ENCODE peak calls at places on chromosomes 6 and 20, in four cellular contexts. One of them, this sample, is unnamed.

GRCh38 chr20:57661201-57662027 is 41.2 kb upstream of the ZBP1 start:
- DNase-seq in neural progenitor cell: no peak
- DNase-seq in PC-3: no peak
- DNase-seq in GM23248: no peak
- DNase-seq in this sample: no peak

GRCh38 chr6:43368517-43369160 is 808 bp downstream of the ZNF318 start:
- DNase-seq in PC-3: peak
- DNase-seq in neural progenitor cell: peak
- DNase-seq in GM23248: peak
- DNase-seq in this sample: peak

GRCh38 chr6:394641-395289 is 3.2 kb downstream of the IRF4 start:
- DNase-seq in PC-3: no peak
- DNase-seq in GM23248: no peak
- DNase-seq in neural progenitor cell: no peak
- DNase-seq in this sample: no peak

GRCh38 chr6:163180874-163181541 is 233.5 kb upstream of the QKI start:
- DNase-seq in GM23248: peak
- DNase-seq in neural progenitor cell: peak
- DNase-seq in PC-3: peak
- DNase-seq in this sample: peak

GRCh38 chr6:684831-685636 is 7.9 kb downstream of the EXOC2 start:
- DNase-seq in PC-3: no peak
- DNase-seq in GM23248: peak
- DNase-seq in neural progenitor cell: no peak
- DNase-seq in this sample: no peak

GRCh38 chr20:34604980-34605788 is 46.7 kb downstream of the MAP1LC3A start:
- DNase-seq in GM23248: peak
- DNase-seq in neural progenitor cell: no peak
- DNase-seq in PC-3: no peak
- DNase-seq in this sample: no peak

GRCh38 chr6:43171284-43172126 is 436 bp downstream of the SRF start:
- DNase-seq in neural progenitor cell: peak
- DNase-seq in PC-3: no peak
- DNase-seq in GM23248: peak
- DNase-seq in this sample: no peak

GRCh38 chr20:47950103-47950502 is 164.8 kb upstream of the SULF2 start:
- DNase-seq in neural progenitor cell: no peak
- DNase-seq in PC-3: peak
- DNase-seq in GM23248: peak
- DNase-seq in this sample: peak

GRCh38 chr6:139659196-139659595 is 284.7 kb upstream of the CITED2 start:
- DNase-seq in PC-3: peak
- DNase-seq in GM23248: no peak
- DNase-seq in neural progenitor cell: no peak
- DNase-seq in this sample: no peak

GRCh38 chr20:3340443-3340842 is 67.0 kb downstream of the DNAAF9 start:
- DNase-seq in neural progenitor cell: no peak
- DNase-seq in PC-3: no peak
- DNase-seq in GM23248: peak
- DNase-seq in this sample: no peak

GRCh38 chr6:167750956-167751358 is 75.8 kb upstream of the AFDN start:
- DNase-seq in GM23248: no peak
- DNase-seq in PC-3: peak
- DNase-seq in neural progenitor cell: no peak
- DNase-seq in this sample: peak

GRCh38 chr20:43355610-43356009 is 102.1 kb upstream of the SRSF6 start:
- DNase-seq in GM23248: no peak
- DNase-seq in neural progenitor cell: no peak
- DNase-seq in PC-3: no peak
- DNase-seq in this sample: no peak

GRCh38 chr6:156102129-156102528 is 646.5 kb upstream of the NOX3 start:
- DNase-seq in neural progenitor cell: peak
- DNase-seq in PC-3: peak
- DNase-seq in GM23248: peak
- DNase-seq in this sample: peak

GRCh38 chr6:112475083-112475482 is 128.0 kb downstream of the RFPL4B start:
- DNase-seq in PC-3: no peak
- DNase-seq in neural progenitor cell: no peak
- DNase-seq in GM23248: peak
- DNase-seq in this sample: no peak

GRCh38 chr6:56529594-56530191 is 113.0 kb downstream of the DST start:
- DNase-seq in neural progenitor cell: no peak
- DNase-seq in GM23248: peak
- DNase-seq in PC-3: no peak
- DNase-seq in this sample: no peak

GRCh38 chr6:56534680-56535419 is 107.8 kb downstream of the DST start:
- DNase-seq in neural progenitor cell: no peak
- DNase-seq in GM23248: no peak
- DNase-seq in PC-3: peak
- DNase-seq in this sample: peak

GRCh38 chr6:56535626-56536025 is 107.1 kb downstream of the DST start:
- DNase-seq in GM23248: no peak
- DNase-seq in neural progenitor cell: no peak
- DNase-seq in PC-3: no peak
- DNase-seq in this sample: no peak

GRCh38 chr6:56531839-56532595 is 110.7 kb downstream of the DST start:
- DNase-seq in GM23248: no peak
- DNase-seq in neural progenitor cell: no peak
- DNase-seq in PC-3: no peak
- DNase-seq in this sample: no peak

DNA sequence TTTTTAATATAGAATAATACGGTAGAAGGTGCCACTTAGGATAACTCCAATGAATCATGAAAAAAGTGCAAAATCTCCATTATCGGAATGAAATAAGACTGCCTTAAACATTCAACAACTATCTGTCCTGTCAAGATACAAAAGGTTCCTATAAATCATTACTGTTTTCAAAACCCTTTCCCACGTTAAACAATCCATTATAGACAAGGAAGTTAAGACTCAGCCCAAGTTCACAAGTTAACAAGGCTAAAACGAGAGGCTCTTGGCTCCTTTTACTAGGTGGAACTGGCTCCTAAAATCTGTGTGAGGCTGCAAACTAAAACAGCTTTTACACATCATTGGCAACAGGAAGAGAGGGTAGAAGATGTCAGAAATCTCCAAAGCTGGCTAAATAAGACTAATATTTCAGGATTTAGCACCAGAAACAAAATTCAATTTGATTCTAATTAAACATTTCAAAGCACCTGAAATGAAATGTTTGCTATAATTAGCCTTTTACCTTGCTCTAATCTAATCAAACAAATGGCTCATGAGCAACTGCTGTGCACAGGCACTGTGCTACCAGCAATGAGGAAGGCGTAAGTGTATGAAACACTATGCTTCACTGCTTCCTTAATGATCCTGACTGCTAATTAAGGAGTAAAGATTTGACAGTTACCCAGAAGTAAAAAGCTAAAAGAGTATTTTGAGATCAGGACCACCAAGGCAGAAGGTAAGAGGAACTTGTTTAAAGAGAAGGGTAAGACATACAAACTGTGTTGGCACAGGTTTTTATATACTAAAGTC is 109.7 kb downstream of the DST start:
- DNase-seq in GM23248: no peak
- DNase-seq in neural progenitor cell: no peak
- DNase-seq in PC-3: no peak
- DNase-seq in this sample: no peak
- H3K4me2 ChIP-seq in GM23248: no peak
- H3K4me2 ChIP-seq in neural progenitor cell: peak
- H3K4me2 ChIP-seq in PC-3: no peak
- H3K4me2 ChIP-seq in this sample: no peak

GRCh38 chr6:73657201-73657600 is 3.4 kb upstream of the SLC17A5 start:
- DNase-seq in PC-3: peak
- DNase-seq in neural progenitor cell: no peak
- DNase-seq in GM23248: no peak
- DNase-seq in this sample: peak

GRCh38 chr6:73652637-73653570 is 888 bp downstream of the SLC17A5 start:
- DNase-seq in neural progenitor cell: peak
- DNase-seq in PC-3: peak
- DNase-seq in GM23248: peak
- DNase-seq in this sample: peak

GRCh38 chr6:73655341-73655917 is 1.6 kb upstream of the SLC17A5 start:
- DNase-seq in PC-3: no peak
- DNase-seq in neural progenitor cell: no peak
- DNase-seq in GM23248: peak
- DNase-seq in this sample: no peak

GRCh38 chr6:73656501-73657145 is 2.8 kb upstream of the SLC17A5 start:
- DNase-seq in GM23248: no peak
- DNase-seq in PC-3: peak
- DNase-seq in neural progenitor cell: no peak
- DNase-seq in this sample: peak

DNA sequence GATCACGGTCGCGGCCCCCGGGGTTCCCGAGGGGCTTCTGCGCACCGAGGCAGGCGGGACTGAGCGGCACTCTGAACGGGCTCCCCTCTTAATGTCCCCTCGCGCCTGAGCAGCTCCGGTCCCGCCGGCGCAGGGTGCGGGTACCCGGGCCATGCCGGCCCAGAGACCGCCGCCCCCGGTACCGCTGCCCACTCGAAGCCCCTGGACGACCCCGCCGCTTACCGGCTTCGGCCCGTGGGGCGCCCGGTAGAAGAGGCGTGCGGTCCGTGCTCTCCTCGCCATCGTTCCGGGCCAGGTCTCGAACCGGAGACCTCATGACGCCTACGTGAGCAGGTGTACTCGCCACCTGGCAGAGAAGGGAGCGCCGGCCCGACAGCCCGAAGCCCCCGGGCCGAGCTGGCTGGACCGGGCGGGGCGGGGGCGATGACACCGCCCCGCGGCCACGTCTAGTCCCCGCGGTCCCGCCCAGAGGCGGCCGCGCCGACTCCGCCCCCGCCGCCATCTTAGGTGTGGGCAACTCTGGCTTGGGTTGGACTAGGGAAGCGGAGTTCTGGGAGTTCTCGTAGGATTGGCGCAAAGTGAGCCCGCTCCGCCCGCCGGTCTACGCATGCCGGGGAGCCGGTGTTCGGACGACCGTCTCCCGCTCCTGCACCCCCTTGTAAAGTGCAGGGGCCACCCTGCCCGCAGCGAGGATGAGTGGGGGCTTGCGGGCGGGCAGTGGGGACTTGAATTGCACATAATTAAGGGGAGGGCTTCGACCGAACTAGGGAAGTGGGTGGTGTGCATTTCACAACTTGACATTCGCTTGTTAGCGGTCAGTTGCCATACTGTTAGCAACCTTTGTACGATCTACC is at the start of gene SLC17A5:
- DNase-seq in PC-3: peak
- DNase-seq in neural progenitor cell: peak
- DNase-seq in GM23248: peak
- DNase-seq in this sample: peak
- H3K4me2 ChIP-seq in PC-3: peak
- H3K4me2 ChIP-seq in neural progenitor cell: peak
- H3K4me2 ChIP-seq in GM23248: peak
- H3K4me2 ChIP-seq in this sample: peak

GRCh38 chr20:13121840-13122515 is 99.1 kb upstream of the ISM1 start:
- DNase-seq in neural progenitor cell: no peak
- DNase-seq in PC-3: no peak
- DNase-seq in GM23248: no peak
- DNase-seq in this sample: no peak

GRCh38 chr20:13113731-13114130 is 105.0 kb downstream of the SPTLC3 start:
- DNase-seq in PC-3: no peak
- DNase-seq in neural progenitor cell: no peak
- DNase-seq in GM23248: peak
- DNase-seq in this sample: no peak

GRCh38 chr20:13119583-13119982 is 101.5 kb upstream of the ISM1 start:
- DNase-seq in PC-3: peak
- DNase-seq in neural progenitor cell: peak
- DNase-seq in GM23248: peak
- DNase-seq in this sample: peak

GRCh38 chr20:13117200-13117599 is 103.9 kb upstream of the ISM1 start:
- DNase-seq in GM23248: no peak
- DNase-seq in neural progenitor cell: no peak
- DNase-seq in PC-3: no peak
- DNase-seq in this sample: no peak

GRCh38 chr20:13118676-13119075 is 102.4 kb upstream of the ISM1 start:
- DNase-seq in GM23248: no peak
- DNase-seq in neural progenitor cell: no peak
- DNase-seq in PC-3: no peak
- DNase-seq in this sample: no peak
- H3K4me2 ChIP-seq in GM23248: no peak
- H3K4me2 ChIP-seq in neural progenitor cell: no peak
- H3K4me2 ChIP-seq in PC-3: no peak
- H3K4me2 ChIP-seq in this sample: no peak

GRCh38 chr6:31587791-31588777 is 2.0 kb downstream of the LST1 start:
- DNase-seq in neural progenitor cell: no peak
- DNase-seq in GM23248: no peak
- DNase-seq in PC-3: no peak
- DNase-seq in this sample: no peak

GRCh38 chr6:31586013-31586412 is at the start of gene LST1:
- DNase-seq in GM23248: no peak
- DNase-seq in neural progenitor cell: no peak
- DNase-seq in PC-3: no peak
- DNase-seq in this sample: no peak

GRCh38 chr6:31582230-31582601 is at the start of gene LTB:
- DNase-seq in neural progenitor cell: no peak
- DNase-seq in PC-3: no peak
- DNase-seq in GM23248: no peak
- DNase-seq in this sample: no peak

GRCh38 chr6:31586596-31586995 is 519 bp downstream of the LST1 start:
- DNase-seq in PC-3: no peak
- DNase-seq in neural progenitor cell: no peak
- DNase-seq in GM23248: no peak
- DNase-seq in this sample: no peak

DNA sequence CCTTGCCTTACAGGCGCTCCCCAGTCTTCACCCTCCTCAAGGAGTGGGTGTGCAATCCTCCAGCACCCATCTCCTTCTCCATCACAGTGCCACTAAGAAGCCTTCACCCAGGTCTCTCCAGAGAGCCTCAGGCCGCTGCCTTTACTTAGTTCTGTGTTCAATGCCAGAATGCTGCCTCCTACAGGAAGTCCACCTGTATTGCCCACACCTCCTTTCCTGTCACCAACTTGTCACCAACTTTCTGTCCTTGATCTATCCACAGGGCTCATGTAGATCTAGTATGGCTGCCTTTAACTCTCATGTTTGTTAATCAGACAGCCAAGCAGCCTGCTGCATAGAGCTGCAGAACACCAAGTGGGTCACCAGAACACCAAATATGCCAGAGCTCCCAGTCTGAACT is 546 bp upstream of the LST1 start:
- DNase-seq in neural progenitor cell: peak
- DNase-seq in GM23248: peak
- DNase-seq in PC-3: peak
- DNase-seq in this sample: peak
- H3K4me2 ChIP-seq in neural progenitor cell: no peak
- H3K4me2 ChIP-seq in GM23248: no peak
- H3K4me2 ChIP-seq in PC-3: no peak
- H3K4me2 ChIP-seq in this sample: no peak

GRCh38 chr20:20528896-20529295 is 161.0 kb downstream of the INSM1 start:
- DNase-seq in GM23248: no peak
- DNase-seq in PC-3: no peak
- DNase-seq in neural progenitor cell: no peak
- DNase-seq in this sample: peak
- H3K4me2 ChIP-seq in GM23248: no peak
- H3K4me2 ChIP-seq in PC-3: no peak
- H3K4me2 ChIP-seq in neural progenitor cell: no peak
- H3K4me2 ChIP-seq in this sample: no peak

GRCh38 chr20:31669876-31670275 is 32.2 kb downstream of the COX4I2 start:
- DNase-seq in neural progenitor cell: peak
- DNase-seq in GM23248: no peak
- DNase-seq in PC-3: no peak
- DNase-seq in this sample: no peak
- H3K4me2 ChIP-seq in neural progenitor cell: no peak
- H3K4me2 ChIP-seq in GM23248: no peak
- H3K4me2 ChIP-seq in PC-3: no peak
- H3K4me2 ChIP-seq in this sample: no peak

GRCh38 chr6:89956182-89956581 is 61.9 kb downstream of the GJA10 start:
- DNase-seq in PC-3: no peak
- DNase-seq in neural progenitor cell: no peak
- DNase-seq in GM23248: no peak
- DNase-seq in this sample: no peak
- H3K4me2 ChIP-seq in PC-3: no peak
- H3K4me2 ChIP-seq in neural progenitor cell: no peak
- H3K4me2 ChIP-seq in GM23248: no peak
- H3K4me2 ChIP-seq in this sample: no peak

This sample was measured in mesendoderm.